ENCODE peak calls at places on chromosomes 13 and 19, in nine cellular contexts. D, V, P, Y, Q, J, G, H and O are unnamed samples. For H3K4me1, the result is how much of the 10 kb centered on the place peaks cover.

GRCh38 chr19:41595258-41595889 is 19.4 kb downstream of the CEACAM21 start:
- DNase-seq in D (peak), V (peak), P (no peak), Y (peak), Q (no peak), J (peak), G (no peak), H (peak), O (no peak)

GRCh38 chr13:99983401-99984133 is 2.0 kb downstream of the ZIC2 start:
- DNase-seq in D (no peak), V (no peak), P (no peak), Y (no peak), Q (peak), J (no peak), G (no peak), H (no peak), O (peak)

GRCh38 chr13:35468195-35468594 is 8.3 kb downstream of the MAB21L1 start:
- DNase-seq in D (no peak), V (no peak), P (no peak), Y (no peak), Q (no peak), J (no peak), G (no peak), H (no peak), O (no peak)

GRCh38 chr19:28889941-28890645 is 322.9 kb downstream of the UQCRFS1 start:
- DNase-seq in D (no peak), V (no peak), P (no peak), Y (no peak), Q (no peak), J (no peak), G (no peak), H (no peak), O (no peak)

GRCh38 chr13:68185767-68186166 is 955.6 kb upstream of the PCDH9 start:
- DNase-seq in D (peak), V (no peak), P (no peak), Y (no peak), Q (no peak), J (no peak), G (no peak), H (no peak), O (no peak)

GRCh38 chr13:28353679-28354078 is 141.2 kb downstream of the FLT1 start:
- DNase-seq in D (peak), V (no peak), P (no peak), Y (no peak), Q (no peak), J (no peak), G (no peak), H (no peak), O (no peak)

GRCh38 chr19:29687897-29688728 is 22.9 kb downstream of the PLEKHF1 start:
- DNase-seq in D (peak), V (no peak), P (no peak), Y (no peak), Q (no peak), J (no peak), G (no peak), H (no peak), O (no peak)

GRCh38 chr19:47421844-47422395 is 2.6 kb upstream of the MEIS3 start:
- DNase-seq in D (no peak), V (no peak), P (no peak), Y (no peak), Q (peak), J (no peak), G (no peak), H (no peak), O (no peak)

GRCh38 chr13:61247149-61247936 is 168.3 kb downstream of the PCDH20 start:
- DNase-seq in D (no peak), V (no peak), P (no peak), Y (no peak), Q (no peak), J (no peak), G (no peak), H (no peak), O (no peak)

GRCh38 chr19:38685666-38686529 is 38.4 kb downstream of the ACTN4 start:
- DNase-seq in D (peak), V (no peak), P (no peak), Y (no peak), Q (no peak), J (no peak), G (no peak), H (peak), O (no peak)

GRCh38 chr13:43682698-43683097 is 104.1 kb downstream of the ENOX1 start:
- DNase-seq in D (no peak), V (no peak), P (no peak), Y (no peak), Q (no peak), J (no peak), G (no peak), H (no peak), O (no peak)

GRCh38 chr19:28823338-28823961 is 389.5 kb downstream of the UQCRFS1 start:
- DNase-seq in D (no peak), V (no peak), P (no peak), Y (no peak), Q (no peak), J (no peak), G (no peak), H (no peak), O (peak)

GRCh38 chr19:55651236-55651635 is 3.2 kb downstream of the CCDC106 start:
- DNase-seq in D (no peak), V (no peak), P (no peak), Y (peak), Q (no peak), J (no peak), G (no peak), H (no peak), O (no peak)

GRCh38 chr13:113803409-113804016 is 44.5 kb downstream of the TMEM255B start:
- DNase-seq in D (no peak), V (no peak), P (no peak), Y (peak), Q (no peak), J (no peak), G (no peak), H (no peak), O (no peak)

GRCh38 chr19:34173145-34173956 is 1.0 kb downstream of the LSM14A start:
- DNase-seq in D (peak), V (peak), P (no peak), Y (peak), Q (no peak), J (peak), G (peak), H (no peak), O (peak)

GRCh38 chr19:47186337-47187022 is 44.5 kb downstream of the BBC3 start:
- DNase-seq in D (no peak), V (peak), P (no peak), Y (peak), Q (no peak), J (no peak), G (no peak), H (no peak), O (no peak)

GRCh38 chr19:18966304-18966703 is 25.3 kb upstream of the HOMER3 start:
- DNase-seq in D (no peak), V (no peak), P (no peak), Y (no peak), Q (no peak), J (no peak), G (no peak), H (no peak), O (no peak)

GRCh38 chr13:51495300-51495699 is 42.5 kb upstream of the INTS6 start:
- DNase-seq in D (no peak), V (no peak), P (no peak), Y (no peak), Q (no peak), J (no peak), G (no peak), H (no peak), O (no peak)

GRCh38 chr13:97273341-97273831 is 51.3 kb downstream of the MBNL2 start:
- DNase-seq in D (no peak), V (no peak), P (no peak), Y (no peak), Q (no peak), J (peak), G (peak), H (no peak), O (no peak)

GRCh38 chr19:35315883-35316282 is 13.1 kb upstream of the CD22 start:
- DNase-seq in D (no peak), V (no peak), P (no peak), Y (no peak), Q (no peak), J (no peak), G (no peak), H (no peak), O (no peak)
- H3K4me1 ChIP-seq in D (under half), V (under half), P (under half), Y (half or more), Q (under half), J (under half), G (under half), H (half or more), O (under half)

GRCh38 chr13:46126074-46126473 is 21.2 kb upstream of the CPB2 start:
- DNase-seq in D (no peak), V (no peak), P (no peak), Y (no peak), Q (no peak), J (no peak), G (no peak), H (no peak), O (no peak)
- TF ChIP-seq POLR2AphosphoS5 in D (no peak), V (no peak), P (no peak), Y (no peak), Q (no peak), J (no peak), G (no peak), H (no peak), O (no peak)

DNA sequence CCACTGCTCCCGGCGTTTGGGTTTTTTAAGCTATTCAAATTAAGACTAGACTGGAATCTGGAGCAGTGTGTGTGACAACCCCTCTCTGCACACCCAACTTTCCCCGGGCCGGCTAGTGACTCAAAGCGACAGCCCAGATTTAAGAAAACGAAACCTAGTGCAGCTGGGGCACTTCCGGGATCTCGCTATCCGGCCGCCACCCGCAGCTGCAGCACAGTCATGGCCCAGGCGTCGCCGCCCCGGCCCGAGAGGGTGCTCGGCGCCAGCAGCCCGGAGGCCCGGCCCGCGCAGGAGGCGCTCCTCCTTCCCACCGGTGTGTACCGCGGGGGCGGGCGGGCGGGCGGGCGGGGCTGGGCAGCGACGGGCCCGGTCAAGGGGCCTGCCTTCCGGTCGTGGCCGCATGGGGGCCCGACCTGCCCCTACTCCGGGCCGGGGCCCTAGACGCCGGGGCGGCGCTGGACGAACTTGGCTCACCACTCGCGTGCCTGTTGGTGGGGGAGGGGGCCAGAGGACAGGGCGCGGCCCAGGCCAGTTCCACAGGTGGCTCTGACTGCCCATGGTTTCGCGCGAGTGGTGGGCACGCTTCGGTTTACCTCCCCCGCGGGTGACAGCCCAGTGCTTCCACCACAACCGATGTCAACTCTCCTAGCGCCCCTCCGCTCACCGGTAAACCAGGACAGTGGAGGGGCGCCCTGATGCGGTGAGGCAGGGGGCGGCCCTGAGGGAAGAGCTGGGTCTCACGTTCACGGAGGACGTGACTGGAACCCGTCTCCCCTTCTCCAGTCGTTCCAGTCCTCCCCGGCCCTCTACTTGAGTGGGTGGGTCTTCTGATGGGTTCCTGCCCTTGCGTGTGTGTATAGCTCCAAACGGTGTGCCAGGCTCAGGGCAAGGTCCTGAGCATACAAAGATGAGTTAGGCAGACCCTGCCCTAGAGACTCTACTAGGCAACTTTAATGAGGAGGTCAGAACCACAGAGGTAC is at the start of gene PHF11:
- DNase-seq in D (peak), V (peak), P (peak), Y (peak), Q (peak), J (peak), G (peak), H (no peak), O (peak)
- TF ChIP-seq POLR2A in D (peak), V (peak), P (peak), Y (peak), Q (no peak), J (peak), G (no peak), H (no peak), O (no peak)

GRCh38 chr19:17108453-17108784 is 32.8 kb downstream of the MYO9B start:
- DNase-seq in D (no peak), V (no peak), P (no peak), Y (no peak), Q (no peak), J (no peak), G (no peak), H (no peak), O (no peak)

GRCh38 chr19:17107546-17108452 is 32.2 kb downstream of the MYO9B start:
- DNase-seq in D (peak), V (peak), P (peak), Y (peak), Q (peak), J (peak), G (peak), H (peak), O (no peak)

GRCh38 chr19:17103177-17103576 is 27.6 kb downstream of the MYO9B start:
- DNase-seq in D (peak), V (peak), P (no peak), Y (no peak), Q (no peak), J (no peak), G (no peak), H (peak), O (no peak)

GRCh38 chr19:17104679-17105078 is 29.1 kb downstream of the MYO9B start:
- DNase-seq in D (no peak), V (no peak), P (no peak), Y (no peak), Q (no peak), J (no peak), G (no peak), H (no peak), O (no peak)

DNA sequence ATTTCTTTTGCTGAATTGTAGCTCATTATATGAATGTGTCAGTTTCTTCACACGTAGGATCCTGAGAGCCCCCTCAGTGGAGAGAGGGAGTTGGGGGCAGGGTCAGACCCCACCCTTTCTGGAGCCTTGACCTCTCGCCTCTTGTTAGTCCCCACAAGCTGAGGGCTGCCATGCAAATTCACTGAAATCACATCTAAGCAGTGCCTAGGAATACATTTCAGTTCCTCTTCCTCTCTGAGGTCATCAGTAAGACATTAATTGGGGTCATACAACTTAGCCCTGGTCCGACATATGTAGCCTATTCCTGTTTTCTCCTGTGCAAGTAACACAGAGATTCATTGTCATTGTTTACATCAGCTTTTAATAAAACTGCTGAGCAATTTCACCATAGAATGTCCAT is 30.0 kb downstream of the MYO9B start:
- DNase-seq in D (no peak), V (no peak), P (no peak), Y (no peak), Q (no peak), J (no peak), G (no peak), H (no peak), O (no peak)
- H3K4me1 ChIP-seq in D (under half), V (under half), P (under half), Y (half or more), Q (under half), J (under half), G (under half), H (under half), O (under half)

GRCh38 chr19:58386166-58386575 is 898 bp upstream of the RPS5 start:
- DNase-seq in D (no peak), V (no peak), P (no peak), Y (no peak), Q (no peak), J (no peak), G (no peak), H (no peak), O (no peak)

GRCh38 chr19:58387338-58388174 is 487 bp downstream of the RPS5 start:
- DNase-seq in D (no peak), V (no peak), P (no peak), Y (peak), Q (no peak), J (no peak), G (no peak), H (no peak), O (no peak)

GRCh38 chr19:58382997-58383603 is 2.3 kb upstream of the ZNF837 start:
- DNase-seq in D (no peak), V (no peak), P (no peak), Y (peak), Q (no peak), J (no peak), G (no peak), H (no peak), O (no peak)

GRCh38 chr19:58386576-58387337 is at the start of gene RPS5:
- DNase-seq in D (peak), V (peak), P (peak), Y (peak), Q (peak), J (peak), G (peak), H (peak), O (peak)

DNA sequence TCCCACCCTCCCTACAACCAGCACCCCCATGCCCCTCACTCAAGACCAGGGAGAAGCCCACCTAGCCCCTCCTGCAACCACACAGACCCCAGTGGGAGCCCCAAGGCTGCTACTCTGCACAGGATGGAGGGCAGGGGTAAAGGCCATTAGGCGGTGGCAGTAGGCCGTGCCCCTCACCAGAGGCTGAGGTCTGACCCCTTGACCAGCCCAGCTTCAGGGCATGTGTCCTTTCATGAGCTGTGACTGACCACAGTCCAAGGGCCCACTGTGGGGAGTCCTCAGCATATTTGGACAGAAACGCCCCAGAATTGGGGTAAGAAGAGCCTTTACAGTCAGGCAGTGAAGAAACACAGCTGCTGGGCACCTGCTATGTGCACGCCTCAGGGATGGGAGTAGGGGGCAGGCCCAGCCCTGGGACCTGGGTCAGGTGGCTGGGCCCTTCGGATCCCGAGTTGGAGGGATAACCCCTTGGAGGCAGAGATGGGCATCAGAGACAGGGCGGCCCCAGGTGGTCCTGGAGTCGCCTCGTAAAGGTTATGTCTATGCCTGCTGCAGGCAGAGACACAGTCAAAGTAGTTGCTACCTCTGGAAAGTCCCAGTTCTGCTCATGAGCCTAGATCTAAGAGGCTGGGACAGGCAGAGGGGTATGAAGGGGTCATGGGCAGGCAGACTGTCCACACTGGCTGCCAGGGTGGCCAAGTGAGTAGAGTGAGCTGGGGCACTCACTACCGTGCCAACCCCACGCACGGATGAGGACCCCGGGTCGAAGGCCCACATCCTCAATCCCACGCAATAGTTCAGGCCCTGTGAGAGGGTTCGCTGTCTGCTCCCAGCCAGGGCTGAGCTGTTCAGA is 1.5 kb upstream of the RPS5 start:
- DNase-seq in D (no peak), V (no peak), P (no peak), Y (peak), Q (no peak), J (no peak), G (no peak), H (no peak), O (no peak)
- TF ChIP-seq POLR2AphosphoS5 in D (no peak), V (no peak), P (no peak), Y (no peak), Q (no peak), J (no peak), G (no peak), H (no peak), O (no peak)